ENCODE peak calls at places on chromosomes 11 and 22, in six cellular contexts. Y is AG04450; X is effector memory CD4-positive, alpha-beta T cell; A is Peyer's patch; J is OCI-LY7; F is HepG2. O is an unnamed sample. For H3K9me3, the result is how much of the 10 kb centered on the place peaks cover.

GRCh38 chr11:117384045-117384444 is 56.4 kb downstream of the CEP164 start:
- DNase-seq in Y (peak), X (no peak), F (peak), J (no peak), A (no peak), O (no peak)

GRCh38 chr22:21674611-21675010 is 8.8 kb downstream of the PPIL2 start:
- DNase-seq in Y (no peak), A (no peak), F (no peak), X (no peak), J (no peak), O (no peak)

GRCh38 chr11:95426823-95427462 is 195.9 kb upstream of the SESN3 start:
- DNase-seq in A (no peak), X (no peak), F (no peak), J (no peak), Y (no peak), O (no peak)

GRCh38 chr22:44288951-44289350 is 23.8 kb downstream of the SHISAL1 start:
- DNase-seq in J (no peak), X (no peak), F (peak), Y (no peak), A (no peak), O (no peak)

GRCh38 chr11:494761-495536 is 12.1 kb downstream of the RNH1 start:
- DNase-seq in A (no peak), X (no peak), F (no peak), Y (no peak), J (no peak), O (no peak)

GRCh38 chr22:42304021-42304790 is 33.8 kb upstream of the TCF20 start:
- DNase-seq in X (no peak), J (no peak), A (no peak), F (peak), Y (no peak), O (no peak)

GRCh38 chr11:57497303-57498247 is 17.9 kb downstream of the SLC43A1 start:
- DNase-seq in A (no peak), F (peak), J (no peak), Y (no peak), X (no peak), O (no peak)

GRCh38 chr11:117824571-117825537 is at the start of gene FXYD2:
- DNase-seq in Y (no peak), J (no peak), A (peak), F (no peak), X (no peak), O (no peak)

GRCh38 chr22:42645341-42645937 is 3.8 kb downstream of the CYB5R3 start:
- DNase-seq in J (no peak), X (no peak), F (no peak), A (no peak), Y (no peak), O (no peak)

GRCh38 chr22:21837184-21837979 is 30.1 kb downstream of the MAPK1 start:
- DNase-seq in F (peak), J (no peak), X (no peak), A (no peak), Y (peak), O (no peak)

GRCh38 chr11:113475160-113475761 is at the start of gene DRD2:
- DNase-seq in A (no peak), F (no peak), X (no peak), Y (no peak), J (no peak), O (no peak)

GRCh38 chr11:30000986-30001385 is 15.8 kb downstream of the KCNA4 start:
- DNase-seq in F (no peak), J (no peak), Y (no peak), A (no peak), X (no peak), O (no peak)

GRCh38 chr11:19736831-19737230 is 24.2 kb downstream of the NAV2 start:
- DNase-seq in A (no peak), F (no peak), Y (no peak), J (no peak), X (no peak), O (no peak)

GRCh38 chr11:19739872-19740271 is 27.2 kb downstream of the NAV2 start:
- DNase-seq in J (no peak), X (no peak), A (no peak), F (peak), Y (no peak), O (no peak)

GRCh38 chr11:19740586-19740985 is 27.9 kb downstream of the NAV2 start:
- DNase-seq in Y (no peak), J (no peak), X (no peak), A (no peak), F (no peak), O (no peak)

GRCh38 chr11:19737575-19737974 is 24.9 kb downstream of the NAV2 start:
- DNase-seq in Y (no peak), F (no peak), J (no peak), A (no peak), X (no peak), O (no peak)

GRCh38 chr11:19738124-19738523 is 25.5 kb downstream of the NAV2 start:
- DNase-seq in J (no peak), A (no peak), F (no peak), X (no peak), Y (no peak), O (no peak)
- H3K27ac ChIP-seq in J (no peak), A (no peak), F (no peak), X (no peak), Y (no peak), O (no peak)

GRCh38 chr11:45994421-45995341 is 72.2 kb downstream of the LARGE2 start:
- DNase-seq in J (no peak), F (no peak), X (no peak), Y (peak), A (no peak), O (no peak)

GRCh38 chr11:45988922-45989321 is 66.5 kb downstream of the LARGE2 start:
- DNase-seq in X (no peak), F (no peak), A (no peak), Y (no peak), J (no peak), O (no peak)

GRCh38 chr11:45995342-45995734 is 72.9 kb downstream of the LARGE2 start:
- DNase-seq in F (no peak), A (no peak), X (no peak), J (no peak), Y (no peak), O (no peak)

GRCh38 chr11:45997599-45997998 is 75.1 kb downstream of the LARGE2 start:
- DNase-seq in A (no peak), X (no peak), Y (no peak), F (no peak), J (no peak), O (no peak)

GRCh38 chr11:45993438-45994064 is 71.1 kb downstream of the LARGE2 start:
- DNase-seq in A (no peak), J (no peak), X (no peak), Y (no peak), F (no peak), O (no peak)
- H3K4me3 ChIP-seq in A (no peak), J (no peak), X (no peak), Y (no peak), F (no peak), O (no peak)

GRCh38 chr11:55838452-55838851 is at the start of gene OR5D16:
- DNase-seq in Y (no peak), A (no peak), F (no peak), X (no peak), J (no peak), O (no peak)
- H3K9me3 ChIP-seq in Y (under half), A (under half), F (under half), X (under half), J (under half), O (under half)

DNA sequence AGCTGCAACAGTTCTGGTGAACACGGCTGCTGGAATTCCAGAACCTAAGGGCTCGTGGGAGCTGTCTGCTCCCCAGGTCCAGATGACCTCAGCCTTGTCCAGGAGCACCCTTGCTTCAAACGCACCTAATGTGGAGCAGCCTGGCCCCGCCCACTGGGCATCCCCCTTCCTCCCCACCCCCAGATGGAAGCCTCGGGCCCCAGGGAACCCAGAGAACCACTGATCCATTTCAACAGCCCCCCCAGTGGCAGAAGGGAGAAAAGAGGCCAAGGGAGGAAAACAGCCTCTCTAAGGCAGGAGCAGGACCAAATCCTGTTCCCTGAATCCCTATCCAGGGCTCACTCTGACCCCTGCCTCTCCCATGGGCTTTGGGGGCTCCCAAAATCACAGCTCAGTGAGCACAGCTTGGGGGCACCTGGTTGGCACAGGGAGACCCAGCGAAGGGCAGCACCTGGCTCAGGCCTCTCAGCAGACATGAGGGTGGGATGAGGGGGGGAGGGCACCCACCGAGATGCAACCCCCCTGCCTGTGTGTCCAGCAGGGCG is 1.2 kb downstream of the CYTH4 start:
- DNase-seq in X (peak), Y (no peak), A (peak), J (peak), F (no peak), O (peak)
- H3K27ac ChIP-seq in X (peak), Y (no peak), A (peak), J (peak), F (no peak), O (peak)

DNA sequence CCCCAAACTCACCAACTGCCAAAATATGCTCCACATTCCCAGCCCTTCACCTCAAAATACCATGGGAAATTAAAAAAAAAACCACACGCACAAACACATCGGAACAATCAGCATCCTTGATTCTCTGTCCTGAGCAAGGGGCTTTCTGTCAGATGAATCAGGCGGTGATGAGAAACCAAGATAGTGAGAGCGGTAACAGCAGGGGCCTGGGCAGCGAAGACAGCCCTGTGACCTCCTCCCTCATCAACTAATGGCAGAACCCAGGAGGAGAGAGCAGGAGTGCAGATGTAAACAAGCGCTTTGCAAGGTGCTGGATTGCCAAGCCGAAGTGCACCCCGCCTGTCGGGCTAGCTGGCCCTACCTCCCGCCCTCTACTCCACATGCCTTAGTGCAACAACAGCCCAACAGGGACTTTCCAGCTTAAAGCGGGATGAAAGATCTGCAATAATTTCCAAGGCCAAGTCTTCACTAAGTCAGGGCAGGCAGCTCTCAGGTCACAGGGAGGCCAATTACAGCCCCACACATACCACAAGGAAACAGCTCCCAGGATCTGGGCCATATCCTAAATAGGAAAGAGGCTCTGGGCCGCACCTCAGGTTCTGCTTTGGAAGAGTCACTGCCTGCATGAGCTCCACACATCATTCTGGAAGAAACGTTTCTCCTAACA is 72.2 kb upstream of the BID start:
- DNase-seq in F (no peak), J (no peak), Y (no peak), A (no peak), X (no peak), O (no peak)
- H3K4me3 ChIP-seq in F (no peak), J (no peak), Y (no peak), A (no peak), X (no peak), O (no peak)

GRCh38 chr11:58784995-58785394 is 53.3 kb upstream of the GLYAT start:
- DNase-seq in A (no peak), X (no peak), F (no peak), Y (no peak), J (no peak), O (no peak)
- H3K9me3 ChIP-seq in A (under half), X (under half), F (under half), Y (under half), J (under half), O (under half)

GRCh38 chr11:64866173-64866491 is 12.3 kb downstream of the EHD1 start:
- DNase-seq in X (no peak), A (no peak), J (no peak), F (no peak), Y (no peak), O (no peak)
- H3K27ac ChIP-seq in X (peak), A (peak), J (peak), F (no peak), Y (peak), O (peak)

GRCh38 chr11:76314741-76315090 is 66.2 kb downstream of the THAP12 start:
- DNase-seq in J (no peak), X (no peak), A (no peak), F (no peak), Y (no peak), O (no peak)
- H3K4me3 ChIP-seq in J (no peak), X (no peak), A (no peak), F (no peak), Y (no peak), O (no peak)

GRCh38 chr11:114625294-114625693 is 29.7 kb upstream of the NXPE4 start:
- DNase-seq in J (no peak), F (no peak), X (no peak), A (no peak), Y (no peak), O (no peak)
- H3K9me3 ChIP-seq in J (under half), F (half or more), X (under half), A (under half), Y (under half), O (under half)

GRCh38 chr11:83826078-83826477 is 539.9 kb upstream of the CCDC90B start:
- DNase-seq in X (no peak), F (no peak), A (no peak), Y (no peak), J (no peak), O (no peak)

GRCh38 chr11:83823461-83824025 is 537.4 kb upstream of the CCDC90B start:
- DNase-seq in Y (no peak), X (no peak), F (no peak), J (no peak), A (no peak), O (no peak)

GRCh38 chr11:83827520-83827919 is 541.4 kb upstream of the CCDC90B start:
- DNase-seq in F (no peak), J (no peak), X (no peak), Y (no peak), A (no peak), O (no peak)

GRCh38 chr11:83831929-83832328 is 545.8 kb upstream of the CCDC90B start:
- DNase-seq in F (no peak), Y (no peak), A (no peak), J (no peak), X (no peak), O (no peak)

DNA sequence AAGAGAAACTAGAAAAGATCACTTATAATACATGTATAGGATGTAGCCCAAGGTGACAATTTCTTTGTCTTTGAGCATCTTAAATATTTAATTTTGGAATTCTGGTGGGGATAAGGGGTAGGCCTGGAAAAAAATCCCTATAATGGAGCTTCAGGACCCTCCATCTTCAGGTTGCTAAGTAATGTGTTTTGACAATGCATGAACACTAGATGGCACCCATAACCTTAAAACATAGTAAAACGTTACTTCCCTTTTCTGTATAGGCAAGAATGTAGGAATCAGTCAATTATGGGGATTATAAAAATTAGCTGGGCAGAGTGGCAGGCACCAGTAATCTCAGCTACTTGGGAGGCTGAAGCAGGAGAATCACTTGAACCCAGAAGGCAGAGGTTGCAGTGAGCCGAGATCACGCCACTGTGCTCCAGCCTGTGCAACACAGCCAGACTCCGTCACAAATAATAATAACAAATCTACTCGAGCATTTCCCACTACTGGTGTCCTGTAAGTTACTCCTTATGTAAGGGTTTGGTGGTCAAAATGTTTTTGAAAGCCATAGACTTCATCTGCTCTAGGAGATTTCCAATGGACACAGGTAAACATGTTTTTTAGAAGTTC is 541.9 kb upstream of the CCDC90B start:
- DNase-seq in Y (no peak), A (no peak), F (peak), X (no peak), J (peak), O (no peak)
- H3K27ac ChIP-seq in Y (peak), A (no peak), F (no peak), X (no peak), J (no peak), O (no peak)